ENCODE peak calls at places on chromosomes 13 and 19, in five cellular contexts. A, B, K, E and U are unnamed samples.

GRCh38 chr19:39405261-39405912 is 1.3 kb upstream of the ZFP36 start:
- DNase-seq in A (no peak), B (peak; percentile 61), K (no peak), E (no peak), U (no peak)

GRCh38 chr19:30065680-30066606 is 123.9 kb downstream of the URI1 start:
- DNase-seq in A (no peak), B (no peak), K (no peak), E (no peak), U (no peak)

GRCh38 chr19:55247621-55248099 is 11.2 kb downstream of the PPP6R1 start:
- DNase-seq in A (no peak), B (peak; percentile 77), K (peak; percentile 74), E (no peak), U (peak; percentile 82)

GRCh38 chr19:19443902-19444693 is 38.6 kb downstream of the GATAD2A start:
- DNase-seq in A (no peak), B (no peak), K (no peak), E (no peak), U (no peak)

GRCh38 chr13:110408286-110408685 is 101.2 kb downstream of the COL4A2 start:
- DNase-seq in A (no peak), B (no peak), K (no peak), E (no peak), U (no peak)

GRCh38 chr19:32404213-32404938 is 1.2 kb upstream of the DPY19L3 start:
- DNase-seq in A (no peak), B (no peak), K (no peak), E (no peak), U (no peak)

GRCh38 chr19:38650911-38651584 is 3.6 kb downstream of the ACTN4 start:
- DNase-seq in A (no peak), B (peak; percentile 53), K (peak; percentile 71), E (peak; percentile 94), U (no peak)

GRCh38 chr13:24381539-24382265 is 72.3 kb downstream of the C1QTNF9 start:
- DNase-seq in A (no peak), B (no peak), K (peak; percentile 5), E (peak; percentile 20), U (no peak)

GRCh38 chr13:52847682-52848432 is 583 bp downstream of the PCDH8 start:
- DNase-seq in A (no peak), B (peak; percentile 46), K (no peak), E (no peak), U (no peak)

GRCh38 chr13:74070065-74070464 is 64.1 kb downstream of the KLF12 start:
- DNase-seq in A (no peak), B (no peak), K (no peak), E (no peak), U (no peak)

GRCh38 chr13:71148391-71148790 is 718.6 kb downstream of the DACH1 start:
- DNase-seq in A (no peak), B (no peak), K (no peak), E (no peak), U (no peak)

GRCh38 chr19:17829855-17830566 is 8.7 kb upstream of the INSL3 start:
- DNase-seq in A (no peak), B (no peak), K (peak; percentile 84), E (peak; percentile 21), U (no peak)

GRCh38 chr13:80452279-80452678 is 111.4 kb upstream of the SPRY2 start:
- DNase-seq in A (no peak), B (no peak), K (no peak), E (no peak), U (no peak)

GRCh38 chr19:33388231-33388816 is 14.8 kb downstream of the CEBPG start:
- DNase-seq in A (no peak), B (peak; percentile 53), K (no peak), E (no peak), U (peak; percentile 65)

GRCh38 chr19:16368385-16369305 is 44.0 kb downstream of the KLF2 start:
- DNase-seq in A (no peak), B (peak; percentile 61), K (no peak), E (no peak), U (no peak)

GRCh38 chr19:49339364-49340068 is 4.3 kb downstream of the CD37 start:
- DNase-seq in A (no peak), B (peak; percentile 87), K (peak; percentile 93), E (peak; percentile 87), U (peak; percentile 92)

GRCh38 chr19:19778666-19779065 is 42.9 kb downstream of the ZNF506 start:
- DNase-seq in A (no peak), B (no peak), K (no peak), E (no peak), U (no peak)

GRCh38 chr19:11264452-11265176 is 2.3 kb upstream of the DOCK6 start:
- DNase-seq in A (peak; percentile 43), B (peak; percentile 93), K (no peak), E (no peak), U (peak; percentile 93)

GRCh38 chr13:41060723-41061074 is 610 bp upstream of the WBP4 start:
- DNase-seq in A (peak; percentile 86), B (peak; percentile 91), K (peak; percentile 67), E (no peak), U (peak; percentile 95)

GRCh38 chr19:5718579-5719273 is 1.2 kb downstream of the LONP1 start:
- DNase-seq in A (peak; percentile 38), B (no peak), K (peak; percentile 67), E (peak; percentile 92), U (no peak)

GRCh38 chr13:56351041-56351440 is 789.7 kb upstream of the PRR20A start:
- DNase-seq in A (no peak), B (no peak), K (peak; percentile 28), E (no peak), U (no peak)

GRCh38 chr19:41442473-41443360 is at the start of gene ERICH4:
- DNase-seq in A (no peak), B (no peak), K (no peak), E (no peak), U (peak; percentile 58)

GRCh38 chr13:74251778-74252519 is 117.7 kb upstream of the KLF12 start:
- DNase-seq in A (no peak), B (no peak), K (peak; percentile 44), E (peak; percentile 25), U (no peak)

GRCh38 chr13:102286326-102286725 is 115.5 kb downstream of the FGF14 start:
- DNase-seq in A (no peak), B (no peak), K (peak; percentile 52), E (peak; percentile 97), U (no peak)

GRCh38 chr13:96650301-96650886 is 343.9 kb downstream of the OXGR1 start:
- DNase-seq in A (no peak), B (no peak), K (peak; percentile 89), E (peak; percentile 73), U (no peak)

GRCh38 chr19:32265991-32266390 is 79.4 kb upstream of the ZNF507 start:
- DNase-seq in A (no peak), B (no peak), K (no peak), E (no peak), U (no peak)

GRCh38 chr19:11425719-11426457 is 6.8 kb upstream of the RGL3 start:
- DNase-seq in A (no peak), B (no peak), K (no peak), E (no peak), U (no peak)

GRCh38 chr13:74388626-74389025 is 254.4 kb upstream of the KLF12 start:
- DNase-seq in A (peak; percentile 51), B (no peak), K (no peak), E (no peak), U (no peak)

GRCh38 chr19:37955986-37956385 is 49.0 kb downstream of the SIPA1L3 start:
- DNase-seq in A (no peak), B (no peak), K (no peak), E (no peak), U (peak; percentile 30)

GRCh38 chr13:51435002-51435578 is 17.7 kb downstream of the INTS6 start:
- DNase-seq in A (peak; percentile 31), B (no peak), K (peak; percentile 50), E (peak; percentile 64), U (no peak)

GRCh38 chr13:95226932-95227718 is 74.1 kb downstream of the ABCC4 start:
- DNase-seq in A (no peak), B (no peak), K (no peak), E (no peak), U (no peak)

GRCh38 chr13:50544226-50544625 is 299.3 kb downstream of the DLEU7 start:
- DNase-seq in A (peak; percentile 24), B (no peak), K (no peak), E (no peak), U (no peak)

GRCh38 chr19:14300281-14300680 is 81.0 kb upstream of the ADGRE5 start:
- DNase-seq in A (no peak), B (no peak), K (no peak), E (no peak), U (no peak)

GRCh38 chr19:47994209-47994802 is at the start of gene ELSPBP1:
- DNase-seq in A (no peak), B (no peak), K (no peak), E (no peak), U (no peak)